ENCODE peak calls at places on chromosomes 12 and 14, in four cellular contexts. Z is T-cell, T is adipocyte, G is left colon. J is an unnamed sample.

GRCh38 chr14:90727082-90727481 is 89.1 kb downstream of the TTC7B start:
- DNase-seq in Z (no peak), G (no peak), T (no peak), J (no peak)

GRCh38 chr12:101698782-101699347 is 1.4 kb downstream of the CHPT1 start:
- DNase-seq in T (peak; percentile 38), Z (no peak), G (no peak), J (no peak)

GRCh38 chr14:20454359-20454644 is 310 bp downstream of the OSGEP start:
- DNase-seq in G (peak; percentile 90), T (peak; percentile 91), Z (peak; percentile 85), J (no peak)

GRCh38 chr12:6953417-6954315 is 2.5 kb downstream of the PTPN6 start:
- DNase-seq in Z (peak; percentile 43), T (no peak), G (peak; percentile 76), J (no peak)

GRCh38 chr14:63493246-63493645 is 49.9 kb downstream of the PPP2R5E start:
- DNase-seq in Z (no peak), G (no peak), T (peak; percentile 28), J (no peak)

GRCh38 chr14:104882325-104882973 is 17.4 kb downstream of the CEP170B start:
- DNase-seq in Z (no peak), T (no peak), G (peak; percentile 84), J (no peak)

GRCh38 chr12:96445743-96446655 is 43.4 kb upstream of the CFAP54 start:
- DNase-seq in G (no peak), T (peak; percentile 88), Z (peak; percentile 65), J (peak; percentile 23)

GRCh38 chr14:36771256-36771655 is 109.6 kb downstream of the PAX9 start:
- DNase-seq in G (no peak), T (no peak), Z (no peak), J (no peak)

GRCh38 chr14:34199585-34199984 is 248.7 kb upstream of the EGLN3 start:
- DNase-seq in Z (no peak), G (no peak), T (peak; percentile 66), J (no peak)

GRCh38 chr14:104557086-104557485 is 22.5 kb upstream of the C14orf180 start:
- DNase-seq in G (peak; percentile 18), Z (no peak), T (no peak), J (no peak)

GRCh38 chr12:123089631-123090353 is 61.1 kb downstream of the PITPNM2 start:
- DNase-seq in G (no peak), Z (no peak), T (peak; percentile 77), J (no peak)

GRCh38 chr14:38143651-38144505 is 63.8 kb upstream of the SSTR1 start:
- DNase-seq in G (no peak), T (peak; percentile 68), Z (no peak), J (no peak)

GRCh38 chr14:64725360-64725815 is 21.2 kb downstream of the PLEKHG3 start:
- DNase-seq in G (no peak), T (no peak), Z (no peak), J (no peak)

GRCh38 chr12:47752552-47752951 is 6.1 kb downstream of the RAPGEF3 start:
- DNase-seq in Z (no peak), T (peak; percentile 84), G (no peak), J (no peak)

GRCh38 chr12:68393398-68393797 is 61.2 kb upstream of the MDM1 start:
- DNase-seq in G (no peak), Z (no peak), T (no peak), J (no peak)

GRCh38 chr12:27277846-27278260 is 33.8 kb downstream of the STK38L start:
- DNase-seq in G (peak; percentile 53), T (peak; percentile 74), Z (no peak), J (peak; percentile 13)

GRCh38 chr12:27787559-27787958 is 7.5 kb upstream of the MANSC4 start:
- DNase-seq in T (peak; percentile 15), Z (no peak), G (no peak), J (no peak)

GRCh38 chr14:95200404-95200803 is 43.1 kb upstream of the DICER1 start:
- DNase-seq in T (no peak), G (no peak), Z (no peak), J (no peak)

GRCh38 chr12:111687255-111687654 is 1.4 kb downstream of the ACAD10 start:
- DNase-seq in T (peak; percentile 6), G (no peak), Z (no peak), J (no peak)

GRCh38 chr12:122935318-122935717 is 30.9 kb downstream of the ABCB9 start:
- DNase-seq in G (no peak), T (no peak), Z (no peak), J (no peak)

GRCh38 chr12:65891987-65892481 is 67.8 kb downstream of the HMGA2 start:
- DNase-seq in T (peak; percentile 97), G (peak; percentile 65), Z (no peak), J (no peak)

GRCh38 chr12:2553388-2554126 is 241.2 kb upstream of the FKBP4 start:
- DNase-seq in G (no peak), T (no peak), Z (no peak), J (no peak)

GRCh38 chr12:100401660-100402059 is 44.8 kb downstream of the SLC17A8 start:
- DNase-seq in T (peak; percentile 55), Z (no peak), G (no peak), J (no peak)

GRCh38 chr12:86513206-86513605 is 257.0 kb upstream of the MGAT4C start:
- DNase-seq in T (peak; percentile 85), Z (no peak), G (no peak), J (no peak)

GRCh38 chr12:85183855-85184254 is 96.2 kb upstream of the ALX1 start:
- DNase-seq in Z (no peak), G (no peak), T (no peak), J (no peak)

GRCh38 chr14:80212025-80212402 is 710 bp upstream of the DIO2 start:
- DNase-seq in Z (no peak), G (no peak), T (peak; percentile 83), J (no peak)

GRCh38 chr14:54730156-54730961 is 163.4 kb downstream of the SAMD4A start:
- DNase-seq in T (peak; percentile 72), Z (no peak), G (peak; percentile 33), J (peak; percentile 25)

GRCh38 chr12:45978108-45978507 is 12.3 kb downstream of the SCAF11 start:
- DNase-seq in G (no peak), Z (no peak), T (no peak), J (no peak)

GRCh38 chr14:23299186-23299521 is 3.5 kb downstream of the PPP1R3E start:
- DNase-seq in G (no peak), T (no peak), Z (no peak), J (no peak)

J was measured in GM12892.